ENCODE peak calls at places on chromosomes 5 and 9, in eight cellular contexts. P, Y, Q, N, T, F, K and E are unnamed samples.

GRCh38 chr5:38615042-38615441 is 58.6 kb upstream of the LIFR start:
- DNase-seq in N (no peak), P (no peak), T (no peak), Y (no peak), Q (no peak), K (no peak), F (no peak), E (no peak)

GRCh38 chr9:109411818-109412352 is 86.2 kb downstream of the PTPN3 start:
- DNase-seq in T (peak), K (no peak), N (no peak), P (no peak), Y (peak), F (no peak), Q (no peak), E (peak)

GRCh38 chr5:31487510-31487909 is 44.4 kb downstream of the DROSHA start:
- DNase-seq in N (no peak), P (no peak), F (no peak), T (no peak), Q (no peak), K (no peak), Y (no peak), E (no peak)

GRCh38 chr9:72597606-72598005 is 76.2 kb downstream of the TMC1 start:
- DNase-seq in P (no peak), F (no peak), Y (no peak), T (no peak), Q (no peak), K (no peak), N (no peak), E (no peak)

GRCh38 chr9:121783523-121784507 is 132.4 kb downstream of the DAB2IP start:
- DNase-seq in K (no peak), P (no peak), Y (no peak), F (peak), Q (no peak), N (no peak), T (no peak), E (no peak)

GRCh38 chr5:54062958-54063357 is 247.4 kb downstream of the ARL15 start:
- DNase-seq in Y (peak), F (no peak), T (no peak), K (no peak), P (no peak), Q (no peak), N (no peak), E (no peak)

GRCh38 chr5:76542887-76543690 is 80.1 kb downstream of the F2RL2 start:
- DNase-seq in K (no peak), F (peak), T (no peak), P (no peak), N (no peak), Y (no peak), Q (no peak), E (peak)

GRCh38 chr5:33530183-33530962 is 89.6 kb downstream of the TARS1 start:
- DNase-seq in F (no peak), T (no peak), Q (no peak), N (no peak), Y (no peak), P (no peak), K (no peak), E (peak)

GRCh38 chr9:75140261-75140660 is 51.9 kb downstream of the OSTF1 start:
- DNase-seq in Y (no peak), F (no peak), K (no peak), N (no peak), P (no peak), Q (no peak), T (no peak), E (no peak)

GRCh38 chr9:114294664-114295063 is 28.2 kb upstream of the ORM1 start:
- DNase-seq in K (no peak), F (no peak), T (no peak), Q (no peak), P (no peak), N (no peak), Y (no peak), E (no peak)

GRCh38 chr5:168695436-168695835 is 116.3 kb upstream of the PANK3 start:
- DNase-seq in T (no peak), Q (no peak), K (no peak), F (no peak), Y (no peak), P (no peak), N (no peak), E (no peak)

GRCh38 chr5:139262414-139263139 is 31.0 kb upstream of the MATR3 start:
- DNase-seq in N (peak), T (peak), Y (peak), K (peak), Q (no peak), P (peak), F (peak), E (peak)

GRCh38 chr5:173283318-173284288 is 44.6 kb downstream of the STC2 start:
- DNase-seq in P (peak), Q (peak), Y (peak), N (peak), F (peak), T (peak), K (peak), E (peak)
- TF ChIP-seq CTCF in P (peak), Q (no peak), Y (peak), N (peak), F (peak), T (peak), K (peak), E (peak)

DNA sequence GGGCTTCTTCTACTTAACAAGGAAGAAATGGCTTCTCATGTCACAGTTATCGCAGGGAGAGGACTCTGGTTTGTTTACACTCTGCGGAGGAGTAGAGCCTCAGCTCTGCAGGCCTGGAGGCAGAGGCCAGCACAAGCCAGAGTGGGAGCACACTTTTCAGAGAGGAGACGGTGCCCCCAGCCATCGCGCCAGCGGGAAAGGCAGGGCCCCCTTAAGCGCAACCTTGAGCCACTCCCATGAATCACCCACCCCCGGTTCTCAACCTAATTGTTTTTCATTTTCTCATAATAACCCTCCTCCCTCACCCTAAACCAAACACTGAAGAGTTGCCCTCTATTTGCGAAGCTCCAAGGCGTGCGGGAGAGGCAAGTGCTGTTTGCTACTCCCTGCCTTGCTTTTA is 208.4 kb upstream of the TBCA start:
- DNase-seq in T (no peak), Q (no peak), F (no peak), Y (no peak), K (no peak), N (no peak), P (no peak), E (no peak)
- TF ChIP-seq CTCF in T (no peak), Q (no peak), F (no peak), Y (no peak), K (no peak), N (no peak), P (no peak), E (no peak)

GRCh38 chr5:75051217-75051751 is 1.1 kb downstream of the GCNT4 start:
- DNase-seq in Y (no peak), N (no peak), P (no peak), F (no peak), K (no peak), T (no peak), Q (no peak), E (no peak)

GRCh38 chr5:75048457-75048953 is 3.9 kb downstream of the GCNT4 start:
- DNase-seq in Q (no peak), Y (peak), P (no peak), F (no peak), K (no peak), T (peak), N (no peak), E (no peak)

GRCh38 chr5:75049581-75050274 is 2.6 kb downstream of the GCNT4 start:
- DNase-seq in K (peak), T (peak), Q (no peak), Y (peak), P (peak), N (no peak), F (peak), E (no peak)

GRCh38 chr5:75052461-75053285 is at the start of gene GCNT4:
- DNase-seq in P (no peak), N (peak), T (peak), K (no peak), F (peak), Q (no peak), Y (peak), E (peak)

DNA sequence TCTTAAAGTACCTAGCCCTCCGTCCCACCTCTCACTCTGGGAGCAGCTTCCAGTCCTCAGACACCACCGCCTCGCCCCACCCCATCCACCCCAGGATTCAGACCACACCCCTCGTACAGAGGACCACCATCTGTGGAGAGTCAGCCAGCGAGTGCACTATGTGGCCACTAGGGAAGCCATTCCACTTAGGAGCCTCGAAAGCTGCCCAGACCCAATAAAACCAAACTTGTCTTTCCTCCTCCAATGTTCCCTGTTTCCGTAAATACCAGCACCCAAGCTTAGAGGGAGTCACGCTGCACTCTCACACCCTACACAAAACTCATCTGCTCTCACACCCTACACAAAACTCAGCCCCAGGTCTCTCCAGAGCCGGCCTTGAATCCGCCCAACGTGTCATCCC is 1.9 kb downstream of the GCNT4 start:
- DNase-seq in Q (no peak), N (no peak), Y (no peak), F (no peak), P (no peak), T (no peak), K (no peak), E (no peak)
- TF ChIP-seq CTCF in Q (no peak), N (no peak), Y (peak), F (no peak), P (no peak), T (no peak), K (peak), E (peak)

DNA sequence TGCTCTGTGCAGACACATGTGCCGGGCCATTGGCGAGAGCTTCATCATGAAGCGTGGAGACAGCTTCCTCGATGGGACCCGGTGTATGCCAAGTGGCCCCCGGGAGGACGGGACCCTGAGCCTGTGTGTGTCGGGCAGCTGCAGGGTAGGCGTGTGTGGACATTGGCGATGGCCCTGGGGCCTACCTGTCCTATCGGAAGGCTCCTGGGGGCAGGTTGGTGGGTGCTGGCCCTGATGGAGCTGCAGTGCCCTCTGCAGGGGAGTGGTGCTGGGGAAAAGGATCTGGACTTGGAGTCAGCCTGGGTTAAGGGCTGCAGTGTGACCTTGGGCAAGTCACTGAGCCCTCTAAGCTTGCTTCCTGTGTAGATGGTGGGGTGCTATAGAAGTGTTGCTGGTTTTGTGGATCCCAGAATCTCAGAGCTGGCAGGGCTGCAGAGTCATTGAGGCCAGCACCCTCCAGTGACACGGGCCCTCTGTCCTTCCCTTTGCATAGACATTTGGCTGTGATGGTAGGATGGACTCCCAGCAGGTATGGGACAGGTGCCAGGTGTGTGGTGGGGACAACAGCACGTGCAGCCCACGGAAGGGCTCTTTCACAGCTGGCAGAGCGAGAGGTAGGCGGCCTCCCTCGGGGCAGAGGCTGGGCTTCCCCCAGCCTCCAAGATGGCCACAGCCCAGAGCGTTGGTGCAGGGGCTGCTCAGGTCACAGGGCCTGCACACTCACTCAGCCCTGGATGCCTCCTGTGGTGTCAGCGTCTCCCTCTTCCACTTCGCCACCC is 15.8 kb downstream of the ADAMTS13 start:
- DNase-seq in Y (no peak), F (no peak), N (no peak), P (no peak), Q (no peak), T (peak), K (no peak), E (no peak)
- TF ChIP-seq CTCF in Y (peak), F (no peak), N (no peak), P (no peak), Q (no peak), T (peak), K (no peak), E (no peak)

GRCh38 chr5:14364576-14365472 is 216.8 kb upstream of the OTULINL start:
- DNase-seq in Q (no peak), K (peak), P (no peak), N (no peak), T (no peak), Y (no peak), F (no peak), E (no peak)

GRCh38 chr5:14366763-14367162 is 214.8 kb upstream of the OTULINL start:
- DNase-seq in K (no peak), F (no peak), T (no peak), Q (no peak), Y (no peak), N (no peak), P (no peak), E (no peak)

GRCh38 chr5:14362511-14362910 is 219.1 kb upstream of the OTULINL start:
- DNase-seq in Y (no peak), T (no peak), N (no peak), P (no peak), F (no peak), Q (no peak), K (no peak), E (no peak)

GRCh38 chr5:14365831-14366435 is 215.7 kb upstream of the OTULINL start:
- DNase-seq in Y (peak), F (no peak), P (no peak), N (no peak), Q (no peak), K (no peak), T (no peak), E (no peak)

DNA sequence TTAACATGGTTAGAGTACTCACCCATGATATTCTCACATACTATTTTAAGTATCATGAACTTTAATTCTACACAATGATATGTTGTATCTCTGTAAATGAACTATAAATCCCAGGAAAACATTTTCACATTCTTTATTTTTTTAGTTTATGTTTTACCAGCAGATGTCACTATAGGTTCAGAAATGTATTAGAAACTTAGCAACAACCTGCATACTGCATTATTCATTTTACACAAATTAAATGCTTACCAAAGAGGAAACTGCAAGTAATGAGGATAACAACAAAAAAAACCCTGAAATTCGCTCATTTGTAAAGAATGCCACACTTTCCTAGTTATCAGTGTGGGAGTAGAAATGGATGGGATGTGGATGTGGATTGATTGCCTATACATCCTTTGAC is 217.5 kb upstream of the OTULINL start:
- DNase-seq in Q (no peak), Y (no peak), P (no peak), T (no peak), F (no peak), K (no peak), N (no peak), E (no peak)
- TF ChIP-seq CTCF in Q (no peak), Y (no peak), P (no peak), T (no peak), F (no peak), K (no peak), N (no peak), E (no peak)